ENCODE peak calls at places on chromosomes 3 and 15, in eight cellular contexts. Q is HepG2; F is CD8-positive, alpha-beta memory T cell; T is astrocyte of the spinal cord; Z is testis; X is mesenchymal stem cell; N is fibroblast of mammary gland; L is left ventricle myocardium inferior. C is an unnamed sample.
A peak's percentile ranks its signal among the peaks of the same experiment; 100 is the strongest.

GRCh38 chr3:141227752-141228151 is 3.9 kb upstream of the PXYLP1 start:
- DNase-seq in X (peak; percentile 45), F (no peak), L (no peak), Q (no peak), Z (no peak), N (peak; percentile 80), T (peak; percentile 67), C (no peak)

GRCh38 chr15:88605507-88606436 is 15.4 kb upstream of the AEN start:
- DNase-seq in X (peak; percentile 54), Z (peak; percentile 68), F (no peak), N (no peak), Q (no peak), L (peak; percentile 50), T (peak; percentile 19), C (peak; percentile 95)

GRCh38 chr3:48110463-48110862 is 77.8 kb downstream of the CDC25A start:
- DNase-seq in T (no peak), F (no peak), N (no peak), Q (no peak), X (no peak), Z (no peak), L (no peak), C (no peak)

GRCh38 chr3:14633819-14634424 is 17.6 kb upstream of the CCDC174 start:
- DNase-seq in T (peak; percentile 30), X (peak; percentile 58), Z (peak; percentile 74), L (peak; percentile 37), N (peak; percentile 70), Q (peak; percentile 53), F (peak; percentile 43), C (peak; percentile 75)

GRCh38 chr15:94587071-94587470 is 355.7 kb downstream of the MCTP2 start:
- DNase-seq in X (peak; percentile 13), F (no peak), L (no peak), T (no peak), Z (no peak), Q (no peak), N (no peak), C (no peak)

GRCh38 chr3:134824676-134825290 is 29.7 kb downstream of the EPHB1 start:
- DNase-seq in Z (peak; percentile 70), Q (no peak), L (no peak), N (no peak), F (no peak), X (no peak), T (no peak), C (no peak)

GRCh38 chr15:29270976-29271375 is 1.4 kb upstream of the NSMCE3 start:
- DNase-seq in Q (no peak), T (no peak), X (no peak), Z (no peak), N (no peak), F (no peak), L (no peak), C (no peak)

GRCh38 chr15:77025941-77026411 is 31.1 kb downstream of the PSTPIP1 start:
- DNase-seq in F (no peak), Z (no peak), X (no peak), T (no peak), N (no peak), Q (no peak), L (no peak), C (peak; percentile 50)

GRCh38 chr15:23644829-23645228 is 2.8 kb downstream of the MAGEL2 start:
- DNase-seq in Q (no peak), T (no peak), L (no peak), X (no peak), Z (no peak), N (no peak), F (no peak), C (no peak)

GRCh38 chr3:32428092-32429068 is 36.7 kb downstream of the CMTM7 start:
- DNase-seq in N (no peak), F (peak; percentile 23), X (no peak), T (no peak), Z (no peak), Q (no peak), L (no peak), C (no peak)

GRCh38 chr3:53616330-53616729 is 121.9 kb downstream of the CACNA1D start:
- DNase-seq in Z (no peak), X (no peak), F (no peak), T (no peak), N (no peak), Q (no peak), L (no peak), C (no peak)

GRCh38 chr3:101042996-101043686 is 49.9 kb upstream of the ABI3BP start:
- DNase-seq in F (no peak), L (no peak), N (peak; percentile 74), Z (no peak), X (peak; percentile 7), Q (no peak), T (peak; percentile 25), C (no peak)

GRCh38 chr15:58558777-58559176 is 127.0 kb downstream of the LIPC start:
- DNase-seq in F (no peak), Q (no peak), Z (no peak), L (no peak), X (no peak), T (no peak), N (peak; percentile 6), C (no peak)

GRCh38 chr3:42300778-42301177 is 34.8 kb upstream of the CCK start:
- DNase-seq in X (no peak), Q (no peak), L (no peak), Z (no peak), N (no peak), F (no peak), T (no peak), C (no peak)

GRCh38 chr3:189839576-189839975 is 208.4 kb downstream of the TP63 start:
- DNase-seq in T (peak; percentile 68), Z (no peak), N (peak; percentile 77), Q (no peak), L (no peak), F (no peak), X (peak; percentile 77), C (no peak)

GRCh38 chr15:89335289-89336041 is 841 bp upstream of the POLG start:
- DNase-seq in F (peak; percentile 27), N (no peak), L (no peak), Z (peak; percentile 50), X (no peak), T (no peak), Q (peak; percentile 10), C (no peak)

GRCh38 chr3:183579967-183580720 is 24.6 kb upstream of the KLHL6 start:
- DNase-seq in L (peak; percentile 30), Q (no peak), F (no peak), N (peak; percentile 45), X (no peak), Z (peak; percentile 83), T (no peak), C (no peak)

GRCh38 chr3:13866406-13866965 is 13.4 kb downstream of the WNT7A start:
- DNase-seq in Z (no peak), T (peak; percentile 5), F (peak; percentile 10), Q (no peak), L (no peak), X (no peak), N (no peak), C (no peak)

DNA sequence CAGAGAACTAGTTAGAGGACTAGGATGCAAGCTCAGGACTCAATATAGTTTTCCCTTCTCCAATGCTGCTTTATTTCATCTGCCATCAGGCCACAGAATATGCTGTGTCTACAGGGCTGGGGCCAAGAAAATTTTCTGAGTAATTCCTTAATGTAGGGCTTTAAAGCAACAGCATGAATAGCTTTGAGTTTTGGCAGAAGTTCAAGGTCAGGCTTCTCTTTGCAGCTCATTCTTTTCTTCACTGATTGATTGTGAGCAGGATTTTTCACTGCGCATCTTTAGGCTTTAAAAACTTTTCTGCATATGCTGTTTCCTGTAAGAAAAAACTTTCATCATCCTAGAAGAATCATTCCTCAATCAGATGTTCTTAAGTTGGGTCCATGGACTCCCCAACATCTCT is 4.6 kb downstream of the TMEM108 start:
- DNase-seq in T (peak; percentile 63), Q (no peak), L (no peak), N (no peak), Z (peak; percentile 21), F (no peak), X (no peak), C (no peak)
- H3K4me3 ChIP-seq in T (no peak overlapping the region), Q (no peak overlapping the region), L (no peak overlapping the region), N (no peak overlapping the region), Z (no peak overlapping the region), F (no peak overlapping the region), X (no peak overlapping the region), C (no peak overlapping the region)

GRCh38 chr3:147393261-147393964 is 12.9 kb downstream of the ZIC4 start:
- DNase-seq in F (no peak), X (no peak), Q (no peak), T (peak; percentile 89), N (no peak), Z (peak; percentile 82), L (no peak), C (peak; percentile 93)
- H3K4me3 ChIP-seq in F (no peak overlapping the region), X (peak overlapping the region; percentile 70), Q (no peak overlapping the region), T (peak overlapping the region; percentile 66), N (peak overlapping the region; percentile 13), Z (peak overlapping the region; percentile 47), L (peak overlapping the region; percentile 60), C (peak overlapping the region; percentile 73)

GRCh38 chr15:71117906-71118305 is 2.6 kb downstream of the THSD4 start:
- DNase-seq in Z (no peak), F (no peak), N (no peak), Q (no peak), L (no peak), X (no peak), T (no peak), C (no peak)

GRCh38 chr15:71115567-71116351 is 488 bp downstream of the THSD4 start:
- DNase-seq in N (peak; percentile 50), L (peak; percentile 56), T (peak; percentile 57), Z (peak; percentile 63), F (no peak), Q (no peak), X (peak; percentile 53), C (peak; percentile 82)

GRCh38 chr15:71116942-71117341 is 1.7 kb downstream of the THSD4 start:
- DNase-seq in X (no peak), Q (no peak), N (no peak), T (no peak), Z (no peak), F (no peak), L (peak; percentile 59), C (no peak)

GRCh38 chr15:71114887-71115566 is at the start of gene THSD4:
- DNase-seq in N (peak; percentile 71), Q (peak; percentile 25), L (peak; percentile 75), X (peak; percentile 73), F (no peak), Z (peak; percentile 83), T (peak; percentile 65), C (peak; percentile 95)

GRCh38 chr15:71116366-71116765 is 1.1 kb downstream of the THSD4 start:
- DNase-seq in T (no peak), F (no peak), Q (no peak), X (no peak), Z (no peak), L (no peak), N (no peak), C (no peak)
- H3K4me3 ChIP-seq in T (peak overlapping the region; percentile 52), F (no peak overlapping the region), Q (no peak overlapping the region), X (peak overlapping the region; percentile 86), Z (peak overlapping the region; percentile 57), L (peak overlapping the region; percentile 78), N (peak overlapping the region; percentile 69), C (peak overlapping the region; percentile 82)

DNA sequence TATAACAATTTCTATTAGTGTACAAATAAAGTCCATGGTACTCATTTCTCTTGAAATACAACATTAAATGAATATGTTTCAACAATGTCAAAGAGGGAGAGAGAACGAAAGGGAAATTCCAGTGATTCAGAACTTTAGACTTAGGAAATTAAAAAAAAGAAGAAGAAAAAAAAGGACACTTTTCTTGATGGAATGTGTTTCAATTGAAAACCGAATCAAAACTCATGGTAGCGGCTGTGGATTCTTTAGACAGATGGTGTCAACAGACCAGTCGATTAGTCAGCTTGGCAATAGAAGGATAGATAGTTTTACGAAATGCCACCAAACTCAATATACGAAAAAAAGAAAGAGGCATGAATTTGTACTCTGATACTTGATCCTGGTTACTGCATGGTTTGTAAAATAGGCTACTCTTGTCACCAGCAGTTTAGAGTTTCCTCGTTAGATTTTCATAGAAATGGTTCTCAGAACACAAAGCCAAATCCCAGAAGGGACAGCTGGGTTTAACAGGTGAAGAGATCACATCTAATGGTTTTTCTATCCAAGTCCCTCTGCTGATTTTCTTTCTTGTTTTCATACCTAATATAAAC is 793.5 kb downstream of the ROBO1 start:
- DNase-seq in Z (no peak), Q (no peak), L (no peak), X (no peak), T (peak; percentile 69), F (no peak), N (peak; percentile 64), C (no peak)
- H3K4me3 ChIP-seq in Z (no peak overlapping the region), Q (no peak overlapping the region), L (no peak overlapping the region), X (peak overlapping the region; percentile 52), T (no peak overlapping the region), F (no peak overlapping the region), N (no peak overlapping the region), C (no peak overlapping the region)

C was measured in endodermal cell.